ENCODE peak calls at places on chromosomes 13 and 19, in ten cellular contexts. One of them, this sample, is unnamed.

GRCh38 chr19:1725100-1726064 is 27.9 kb upstream of the ONECUT3 start:
- DNase-seq in astrocyte of the spinal cord: peak
- DNase-seq in PC-3: peak
- DNase-seq in tibial artery: no peak
- DNase-seq in foreskin fibroblast: peak
- DNase-seq in ascending aorta: no peak
- DNase-seq in cardiac muscle cell: peak
- DNase-seq in fibroblast of villous mesenchyme: peak
- DNase-seq in fibroblast of mammary gland: peak
- DNase-seq in RWPE1: peak
- DNase-seq in this sample: peak

GRCh38 chr19:892243-892996 is 567 bp downstream of the MED16 start:
- DNase-seq in cardiac muscle cell: no peak
- DNase-seq in fibroblast of mammary gland: no peak
- DNase-seq in fibroblast of villous mesenchyme: no peak
- DNase-seq in PC-3: no peak
- DNase-seq in foreskin fibroblast: peak
- DNase-seq in tibial artery: no peak
- DNase-seq in astrocyte of the spinal cord: no peak
- DNase-seq in RWPE1: no peak
- DNase-seq in ascending aorta: no peak
- DNase-seq in this sample: no peak

GRCh38 chr13:29105779-29106178 is 285.6 kb downstream of the MTUS2 start:
- DNase-seq in ascending aorta: no peak
- DNase-seq in cardiac muscle cell: peak
- DNase-seq in tibial artery: no peak
- DNase-seq in foreskin fibroblast: no peak
- DNase-seq in fibroblast of mammary gland: no peak
- DNase-seq in PC-3: no peak
- DNase-seq in fibroblast of villous mesenchyme: no peak
- DNase-seq in astrocyte of the spinal cord: no peak
- DNase-seq in RWPE1: no peak
- DNase-seq in this sample: no peak

GRCh38 chr13:49499889-49500660 is 4.3 kb downstream of the PHF11 start:
- DNase-seq in cardiac muscle cell: no peak
- DNase-seq in foreskin fibroblast: peak
- DNase-seq in ascending aorta: no peak
- DNase-seq in fibroblast of villous mesenchyme: peak
- DNase-seq in PC-3: peak
- DNase-seq in fibroblast of mammary gland: peak
- DNase-seq in RWPE1: no peak
- DNase-seq in tibial artery: no peak
- DNase-seq in astrocyte of the spinal cord: peak
- DNase-seq in this sample: no peak

GRCh38 chr13:28499579-28499978 is 4.7 kb upstream of the FLT1 start:
- DNase-seq in tibial artery: no peak
- DNase-seq in ascending aorta: no peak
- DNase-seq in cardiac muscle cell: no peak
- DNase-seq in PC-3: peak
- DNase-seq in fibroblast of villous mesenchyme: peak
- DNase-seq in astrocyte of the spinal cord: no peak
- DNase-seq in RWPE1: peak
- DNase-seq in fibroblast of mammary gland: peak
- DNase-seq in foreskin fibroblast: peak
- DNase-seq in this sample: no peak

GRCh38 chr13:27933580-27934328 is 14.0 kb downstream of the PDX1 start:
- DNase-seq in cardiac muscle cell: no peak
- DNase-seq in tibial artery: no peak
- DNase-seq in fibroblast of mammary gland: no peak
- DNase-seq in PC-3: peak
- DNase-seq in ascending aorta: no peak
- DNase-seq in RWPE1: no peak
- DNase-seq in astrocyte of the spinal cord: no peak
- DNase-seq in fibroblast of villous mesenchyme: no peak
- DNase-seq in foreskin fibroblast: no peak
- DNase-seq in this sample: no peak

GRCh38 chr13:38173403-38173802 is 176.2 kb upstream of the UFM1 start:
- DNase-seq in fibroblast of mammary gland: no peak
- DNase-seq in foreskin fibroblast: no peak
- DNase-seq in tibial artery: no peak
- DNase-seq in fibroblast of villous mesenchyme: no peak
- DNase-seq in ascending aorta: no peak
- DNase-seq in RWPE1: no peak
- DNase-seq in astrocyte of the spinal cord: no peak
- DNase-seq in PC-3: no peak
- DNase-seq in cardiac muscle cell: no peak
- DNase-seq in this sample: no peak

GRCh38 chr13:98780972-98781869 is 28.7 kb upstream of the SLC15A1 start:
- DNase-seq in astrocyte of the spinal cord: no peak
- DNase-seq in cardiac muscle cell: no peak
- DNase-seq in fibroblast of mammary gland: peak
- DNase-seq in ascending aorta: no peak
- DNase-seq in PC-3: no peak
- DNase-seq in fibroblast of villous mesenchyme: no peak
- DNase-seq in tibial artery: no peak
- DNase-seq in foreskin fibroblast: no peak
- DNase-seq in RWPE1: no peak
- DNase-seq in this sample: no peak

GRCh38 chr13:31923134-31923763 is 108.3 kb upstream of the FRY start:
- DNase-seq in ascending aorta: no peak
- DNase-seq in tibial artery: no peak
- DNase-seq in foreskin fibroblast: no peak
- DNase-seq in PC-3: no peak
- DNase-seq in astrocyte of the spinal cord: no peak
- DNase-seq in fibroblast of villous mesenchyme: no peak
- DNase-seq in RWPE1: no peak
- DNase-seq in cardiac muscle cell: peak
- DNase-seq in fibroblast of mammary gland: no peak
- DNase-seq in this sample: no peak

GRCh38 chr13:44298314-44298713 is 75.3 kb upstream of the SERP2 start:
- DNase-seq in PC-3: peak
- DNase-seq in cardiac muscle cell: no peak
- DNase-seq in foreskin fibroblast: peak
- DNase-seq in ascending aorta: no peak
- DNase-seq in RWPE1: no peak
- DNase-seq in fibroblast of mammary gland: peak
- DNase-seq in tibial artery: no peak
- DNase-seq in fibroblast of villous mesenchyme: no peak
- DNase-seq in astrocyte of the spinal cord: no peak
- DNase-seq in this sample: no peak

GRCh38 chr13:51913421-51914136 is 51.8 kb downstream of the CCDC70 start:
- DNase-seq in RWPE1: no peak
- DNase-seq in tibial artery: no peak
- DNase-seq in fibroblast of villous mesenchyme: no peak
- DNase-seq in astrocyte of the spinal cord: no peak
- DNase-seq in foreskin fibroblast: peak
- DNase-seq in PC-3: no peak
- DNase-seq in cardiac muscle cell: peak
- DNase-seq in fibroblast of mammary gland: no peak
- DNase-seq in ascending aorta: peak
- DNase-seq in this sample: no peak
- TF ChIP-seq CTCF in RWPE1: no peak
- TF ChIP-seq CTCF in tibial artery: no peak
- TF ChIP-seq CTCF in fibroblast of villous mesenchyme: no peak
- TF ChIP-seq CTCF in astrocyte of the spinal cord: peak
- TF ChIP-seq CTCF in foreskin fibroblast: peak
- TF ChIP-seq CTCF in PC-3: peak
- TF ChIP-seq CTCF in cardiac muscle cell: peak
- TF ChIP-seq CTCF in fibroblast of mammary gland: no peak
- TF ChIP-seq CTCF in ascending aorta: no peak
- TF ChIP-seq CTCF in this sample: no peak

GRCh38 chr19:45507864-45508680 is 793 bp downstream of the VASP start:
- DNase-seq in ascending aorta: no peak
- DNase-seq in RWPE1: no peak
- DNase-seq in cardiac muscle cell: no peak
- DNase-seq in astrocyte of the spinal cord: no peak
- DNase-seq in tibial artery: peak
- DNase-seq in fibroblast of mammary gland: no peak
- DNase-seq in fibroblast of villous mesenchyme: no peak
- DNase-seq in PC-3: no peak
- DNase-seq in foreskin fibroblast: peak
- DNase-seq in this sample: no peak

GRCh38 chr19:45505151-45505995 is 1.9 kb upstream of the VASP start:
- DNase-seq in foreskin fibroblast: peak
- DNase-seq in RWPE1: no peak
- DNase-seq in astrocyte of the spinal cord: peak
- DNase-seq in tibial artery: no peak
- DNase-seq in fibroblast of villous mesenchyme: peak
- DNase-seq in ascending aorta: no peak
- DNase-seq in fibroblast of mammary gland: no peak
- DNase-seq in cardiac muscle cell: no peak
- DNase-seq in PC-3: no peak
- DNase-seq in this sample: no peak

GRCh38 chr19:45506991-45507863 is at the start of gene VASP:
- DNase-seq in fibroblast of villous mesenchyme: peak
- DNase-seq in fibroblast of mammary gland: peak
- DNase-seq in PC-3: peak
- DNase-seq in cardiac muscle cell: peak
- DNase-seq in RWPE1: peak
- DNase-seq in tibial artery: peak
- DNase-seq in foreskin fibroblast: peak
- DNase-seq in ascending aorta: peak
- DNase-seq in astrocyte of the spinal cord: peak
- DNase-seq in this sample: peak

GRCh38 chr19:45505996-45506245 is 1.4 kb upstream of the VASP start:
- DNase-seq in ascending aorta: no peak
- DNase-seq in astrocyte of the spinal cord: no peak
- DNase-seq in cardiac muscle cell: no peak
- DNase-seq in fibroblast of villous mesenchyme: no peak
- DNase-seq in tibial artery: no peak
- DNase-seq in PC-3: no peak
- DNase-seq in fibroblast of mammary gland: no peak
- DNase-seq in foreskin fibroblast: no peak
- DNase-seq in RWPE1: no peak
- DNase-seq in this sample: no peak

DNA sequence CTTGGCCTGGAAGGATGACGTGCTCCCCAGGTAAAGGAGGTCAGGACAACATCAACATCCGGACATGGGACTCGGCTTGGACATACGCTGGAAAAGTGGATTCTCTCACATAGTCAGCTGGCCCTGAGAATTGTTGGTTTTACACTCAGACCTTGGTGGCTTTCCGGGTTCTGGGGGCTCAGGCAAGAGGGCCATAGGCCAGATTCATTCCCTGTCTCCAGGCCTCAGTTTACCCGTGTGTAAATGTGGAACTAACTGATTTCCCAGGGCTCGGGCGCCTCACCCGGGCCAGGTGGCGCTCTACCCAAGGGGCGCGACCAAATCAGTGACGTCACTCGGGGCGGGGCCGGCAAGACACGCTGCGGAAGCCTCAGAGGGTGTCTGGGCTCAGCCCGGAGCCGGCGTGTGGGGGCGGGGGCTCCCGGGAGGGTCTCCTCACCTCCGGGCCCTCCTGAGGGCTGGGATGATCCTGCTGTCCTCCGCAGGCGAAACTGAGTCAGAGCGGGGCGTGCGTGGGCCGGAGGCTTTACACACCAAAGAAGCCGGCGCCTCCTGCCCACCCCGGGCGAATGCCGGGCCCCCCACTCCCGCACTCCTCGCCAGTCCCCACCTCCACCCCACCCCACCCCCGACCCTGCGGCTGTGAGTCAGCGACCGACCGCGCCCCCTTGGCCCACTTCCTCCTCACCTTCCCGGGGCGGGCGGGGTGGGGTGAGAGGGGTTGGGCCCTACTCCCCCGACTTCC is 861 bp upstream of the VASP start:
- DNase-seq in cardiac muscle cell: peak
- DNase-seq in astrocyte of the spinal cord: peak
- DNase-seq in foreskin fibroblast: peak
- DNase-seq in tibial artery: peak
- DNase-seq in RWPE1: peak
- DNase-seq in ascending aorta: peak
- DNase-seq in PC-3: peak
- DNase-seq in fibroblast of mammary gland: peak
- DNase-seq in fibroblast of villous mesenchyme: peak
- DNase-seq in this sample: peak
- TF ChIP-seq CTCF in cardiac muscle cell: peak
- TF ChIP-seq CTCF in astrocyte of the spinal cord: peak
- TF ChIP-seq CTCF in foreskin fibroblast: peak
- TF ChIP-seq CTCF in tibial artery: no peak
- TF ChIP-seq CTCF in RWPE1: peak
- TF ChIP-seq CTCF in ascending aorta: peak
- TF ChIP-seq CTCF in PC-3: peak
- TF ChIP-seq CTCF in fibroblast of mammary gland: peak
- TF ChIP-seq CTCF in fibroblast of villous mesenchyme: peak
- TF ChIP-seq CTCF in this sample: peak

GRCh38 chr19:55279376-55279772 is 536 bp downstream of the HSPBP1 start:
- DNase-seq in fibroblast of mammary gland: no peak
- DNase-seq in fibroblast of villous mesenchyme: no peak
- DNase-seq in PC-3: no peak
- DNase-seq in RWPE1: no peak
- DNase-seq in astrocyte of the spinal cord: no peak
- DNase-seq in tibial artery: no peak
- DNase-seq in foreskin fibroblast: no peak
- DNase-seq in cardiac muscle cell: no peak
- DNase-seq in ascending aorta: no peak
- DNase-seq in this sample: no peak
- TF ChIP-seq CTCF in fibroblast of mammary gland: no peak
- TF ChIP-seq CTCF in fibroblast of villous mesenchyme: no peak
- TF ChIP-seq CTCF in PC-3: no peak
- TF ChIP-seq CTCF in RWPE1: no peak
- TF ChIP-seq CTCF in astrocyte of the spinal cord: no peak
- TF ChIP-seq CTCF in tibial artery: no peak
- TF ChIP-seq CTCF in foreskin fibroblast: no peak
- TF ChIP-seq CTCF in cardiac muscle cell: no peak
- TF ChIP-seq CTCF in ascending aorta: no peak
- TF ChIP-seq CTCF in this sample: no peak

GRCh38 chr19:42325308-42325895 is at the start of gene MEGF8:
- DNase-seq in PC-3: peak
- DNase-seq in foreskin fibroblast: peak
- DNase-seq in RWPE1: peak
- DNase-seq in tibial artery: peak
- DNase-seq in fibroblast of villous mesenchyme: peak
- DNase-seq in fibroblast of mammary gland: peak
- DNase-seq in ascending aorta: peak
- DNase-seq in astrocyte of the spinal cord: peak
- DNase-seq in cardiac muscle cell: peak
- DNase-seq in this sample: peak

GRCh38 chr19:42327381-42327780 is 1.9 kb downstream of the MEGF8 start:
- DNase-seq in astrocyte of the spinal cord: no peak
- DNase-seq in PC-3: no peak
- DNase-seq in foreskin fibroblast: no peak
- DNase-seq in cardiac muscle cell: no peak
- DNase-seq in fibroblast of villous mesenchyme: no peak
- DNase-seq in tibial artery: no peak
- DNase-seq in fibroblast of mammary gland: no peak
- DNase-seq in RWPE1: no peak
- DNase-seq in ascending aorta: no peak
- DNase-seq in this sample: no peak

GRCh38 chr19:42324655-42325307 is 654 bp upstream of the MEGF8 start:
- DNase-seq in PC-3: no peak
- DNase-seq in fibroblast of mammary gland: no peak
- DNase-seq in RWPE1: no peak
- DNase-seq in foreskin fibroblast: no peak
- DNase-seq in cardiac muscle cell: no peak
- DNase-seq in ascending aorta: no peak
- DNase-seq in astrocyte of the spinal cord: no peak
- DNase-seq in tibial artery: no peak
- DNase-seq in fibroblast of villous mesenchyme: no peak
- DNase-seq in this sample: no peak

GRCh38 chr19:42326969-42327368 is 1.5 kb downstream of the MEGF8 start:
- DNase-seq in fibroblast of villous mesenchyme: no peak
- DNase-seq in ascending aorta: no peak
- DNase-seq in tibial artery: no peak
- DNase-seq in fibroblast of mammary gland: no peak
- DNase-seq in PC-3: no peak
- DNase-seq in RWPE1: no peak
- DNase-seq in cardiac muscle cell: no peak
- DNase-seq in foreskin fibroblast: no peak
- DNase-seq in astrocyte of the spinal cord: no peak
- DNase-seq in this sample: no peak

GRCh38 chr19:42325896-42326771 is 699 bp downstream of the MEGF8 start:
- DNase-seq in PC-3: no peak
- DNase-seq in ascending aorta: no peak
- DNase-seq in foreskin fibroblast: peak
- DNase-seq in cardiac muscle cell: peak
- DNase-seq in tibial artery: no peak
- DNase-seq in astrocyte of the spinal cord: no peak
- DNase-seq in fibroblast of villous mesenchyme: no peak
- DNase-seq in RWPE1: peak
- DNase-seq in fibroblast of mammary gland: no peak
- DNase-seq in this sample: no peak
- TF ChIP-seq CTCF in PC-3: peak
- TF ChIP-seq CTCF in ascending aorta: no peak
- TF ChIP-seq CTCF in foreskin fibroblast: no peak
- TF ChIP-seq CTCF in cardiac muscle cell: peak
- TF ChIP-seq CTCF in tibial artery: no peak
- TF ChIP-seq CTCF in astrocyte of the spinal cord: no peak
- TF ChIP-seq CTCF in fibroblast of villous mesenchyme: no peak
- TF ChIP-seq CTCF in RWPE1: no peak
- TF ChIP-seq CTCF in fibroblast of mammary gland: no peak
- TF ChIP-seq CTCF in this sample: no peak